ENCODE peak calls at places on chromosomes 7 and 10, in five cellular contexts. Z is K562, T is GM12878, A is IMR-90, E is SK-N-SH. M is an unnamed sample.

GRCh38 chr10:118234654-118235053 is 107.5 kb downstream of the FAM204A start:
- DNase-seq in Z (no peak), T (no peak), A (no peak), E (no peak), M (no peak)

GRCh38 chr10:61974611-61975010 is 73.1 kb downstream of the ARID5B start:
- DNase-seq in Z (no peak), T (no peak), A (peak), E (peak), M (no peak)

GRCh38 chr10:11165591-11166543 is 148.2 kb downstream of the CELF2 start:
- DNase-seq in Z (peak), T (no peak), A (no peak), E (peak), M (no peak)

GRCh38 chr7:71430246-71430645 is 298.3 kb downstream of the GALNT17 start:
- DNase-seq in Z (no peak), T (no peak), A (no peak), E (no peak), M (no peak)

GRCh38 chr10:132136689-132137088 is 50.1 kb upstream of the DPYSL4 start:
- DNase-seq in Z (no peak), T (no peak), A (no peak), E (no peak), M (no peak)

GRCh38 chr7:78149787-78150186 is 351.2 kb downstream of the PHTF2 start:
- DNase-seq in Z (no peak), T (no peak), A (peak), E (no peak), M (no peak)

GRCh38 chr7:48710995-48711394 is 213.4 kb upstream of the CDC14C start:
- DNase-seq in Z (no peak), T (no peak), A (no peak), E (no peak), M (no peak)

GRCh38 chr7:147245274-147245673 is 1128.7 kb downstream of the CNTNAP2 start:
- DNase-seq in Z (peak), T (no peak), A (peak), E (peak), M (peak)

GRCh38 chr10:89303161-89303560 is 1.3 kb downstream of the IFIT2 start:
- DNase-seq in Z (no peak), T (no peak), A (no peak), E (no peak), M (no peak)

GRCh38 chr7:5997210-5997808 is 11.5 kb downstream of the PMS2 start:
- DNase-seq in Z (peak), T (no peak), A (peak), E (peak), M (peak)

GRCh38 chr10:49081532-49082275 is 33.6 kb downstream of the VSTM4 start:
- DNase-seq in Z (no peak), T (no peak), A (peak), E (peak), M (peak)

GRCh38 chr10:101650841-101651240 is 44.1 kb downstream of the FBXW4 start:
- DNase-seq in Z (no peak), T (no peak), A (no peak), E (no peak), M (no peak)

GRCh38 chr10:17001961-17002749 is 127.5 kb downstream of the CUBN start:
- DNase-seq in Z (no peak), T (no peak), A (peak), E (no peak), M (no peak)

GRCh38 chr10:128958881-128959690 is 508.0 kb upstream of the MGMT start:
- DNase-seq in Z (no peak), T (no peak), A (no peak), E (no peak), M (no peak)

GRCh38 chr10:29591416-29591968 is 43.3 kb downstream of the SVIL start:
- DNase-seq in Z (no peak), T (no peak), A (no peak), E (no peak), M (no peak)

GRCh38 chr10:71888623-71889387 is 37.8 kb upstream of the PSAP start:
- DNase-seq in Z (peak), T (peak), A (peak), E (peak), M (no peak)

GRCh38 chr7:38561166-38561565 is 70.0 kb downstream of the AMPH start:
- DNase-seq in Z (no peak), T (no peak), A (peak), E (no peak), M (no peak)

GRCh38 chr10:32065871-32066270 is 9.6 kb upstream of the KIF5B start:
- DNase-seq in Z (no peak), T (no peak), A (peak), E (no peak), M (no peak)

GRCh38 chr10:44775402-44775741 is 135.8 kb upstream of the TMEM72 start:
- DNase-seq in Z (no peak), T (no peak), A (no peak), E (no peak), M (no peak)

GRCh38 chr7:157465597-157466348 is 129.0 kb downstream of the DNAJB6 start:
- DNase-seq in Z (no peak), T (no peak), A (no peak), E (no peak), M (no peak)

DNA sequence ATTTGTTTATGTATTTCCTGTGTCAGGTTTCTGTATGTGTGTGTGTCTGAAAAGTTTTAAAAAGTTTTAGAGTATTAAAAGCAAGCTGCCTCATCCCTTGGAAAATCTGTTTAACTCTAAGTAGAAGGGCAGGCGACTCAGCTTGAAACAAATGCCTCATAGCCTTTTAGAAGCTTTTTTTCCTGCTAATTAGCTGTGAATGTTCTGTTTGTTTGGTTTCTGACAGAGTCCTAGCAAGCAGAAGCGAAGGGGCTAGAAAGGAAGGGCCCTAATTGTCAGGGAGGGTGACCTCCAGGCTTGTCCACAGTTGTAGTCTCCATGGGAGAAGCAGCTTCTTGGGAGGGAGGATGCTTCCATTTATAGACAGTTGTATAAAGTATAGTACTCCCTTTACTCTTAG is 90.9 kb downstream of the DNAJC1 start:
- DNase-seq in Z (no peak), T (no peak), A (peak), E (no peak), M (no peak)
- TF ChIP-seq MXI1 in Z (no peak), T (no peak), A (no peak), E (no peak), M (no peak)

DNA sequence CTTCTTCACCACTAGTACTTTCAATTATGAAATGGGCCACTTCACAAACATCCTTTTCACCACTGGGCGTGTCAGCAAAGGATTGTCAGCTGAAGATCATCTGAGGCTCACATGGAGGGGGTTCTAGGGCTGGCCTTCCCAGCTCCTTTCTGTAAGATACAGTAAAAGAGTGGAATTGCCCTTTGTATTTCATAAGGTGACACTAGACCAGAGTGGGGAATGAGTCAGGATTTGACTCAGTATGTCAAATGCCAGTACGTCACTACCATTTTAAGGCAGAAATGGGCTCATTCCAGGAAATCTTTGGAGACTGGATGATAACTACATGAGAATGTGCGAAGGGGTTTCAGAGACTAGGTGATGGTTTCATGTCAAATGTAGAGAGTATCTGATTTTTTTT is 21.2 kb upstream of the BLOC1S2 start:
- DNase-seq in Z (no peak), T (no peak), A (peak), E (no peak), M (no peak)
- TF ChIP-seq MXI1 in Z (no peak), T (no peak), A (no peak), E (no peak), M (no peak)

DNA sequence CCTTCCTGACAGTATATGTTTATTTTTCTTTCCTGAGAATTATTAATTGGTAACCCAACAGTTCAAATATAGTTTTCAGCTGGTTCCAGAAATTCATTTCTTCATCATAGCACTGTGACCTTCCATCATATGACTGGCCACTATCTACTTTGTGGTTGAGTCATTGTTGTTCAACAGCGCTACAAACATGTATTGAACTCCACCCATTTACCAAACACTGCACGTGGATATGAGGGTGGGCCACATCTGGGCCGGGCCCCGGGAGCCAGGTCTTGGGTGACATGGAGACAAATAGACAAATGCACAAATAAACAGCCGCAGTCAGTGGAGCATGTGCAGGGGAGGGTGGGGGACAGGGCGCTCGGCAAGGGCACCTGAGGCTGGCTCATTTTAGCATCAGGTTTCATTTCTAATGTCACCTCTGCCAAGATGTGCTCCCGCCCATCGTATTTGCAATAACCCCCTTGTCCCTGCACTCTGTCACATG is 24.0 kb upstream of the EEPD1 start:
- DNase-seq in Z (no peak), T (no peak), A (peak), E (no peak), M (peak)
- TF ChIP-seq MXI1 in Z (no peak), T (no peak), A (no peak), E (no peak), M (no peak)

GRCh38 chr7:23471090-23471859 is 984 bp upstream of the IGF2BP3 start:
- DNase-seq in Z (peak), T (no peak), A (peak), E (peak), M (peak)

GRCh38 chr7:23469150-23469960 is 936 bp downstream of the IGF2BP3 start:
- DNase-seq in Z (peak), T (no peak), A (no peak), E (peak), M (no peak)

GRCh38 chr7:23472046-23472445 is 1.8 kb upstream of the IGF2BP3 start:
- DNase-seq in Z (no peak), T (no peak), A (no peak), E (no peak), M (no peak)

GRCh38 chr7:23469961-23470250 is 385 bp downstream of the IGF2BP3 start:
- DNase-seq in Z (no peak), T (no peak), A (no peak), E (no peak), M (no peak)

GRCh38 chr7:23470290-23471089 is at the start of gene IGF2BP3:
- DNase-seq in Z (peak), T (peak), A (peak), E (peak), M (peak)
- TF ChIP-seq MXI1 in Z (no peak), T (peak), A (peak), E (peak), M (peak)

GRCh38 chr10:14523286-14523685 is 192.6 kb upstream of the FRMD4A start:
- DNase-seq in Z (no peak), T (no peak), A (no peak), E (no peak), M (no peak)
- TF ChIP-seq MXI1 in Z (no peak), T (no peak), A (no peak), E (no peak), M (no peak)

DNA sequence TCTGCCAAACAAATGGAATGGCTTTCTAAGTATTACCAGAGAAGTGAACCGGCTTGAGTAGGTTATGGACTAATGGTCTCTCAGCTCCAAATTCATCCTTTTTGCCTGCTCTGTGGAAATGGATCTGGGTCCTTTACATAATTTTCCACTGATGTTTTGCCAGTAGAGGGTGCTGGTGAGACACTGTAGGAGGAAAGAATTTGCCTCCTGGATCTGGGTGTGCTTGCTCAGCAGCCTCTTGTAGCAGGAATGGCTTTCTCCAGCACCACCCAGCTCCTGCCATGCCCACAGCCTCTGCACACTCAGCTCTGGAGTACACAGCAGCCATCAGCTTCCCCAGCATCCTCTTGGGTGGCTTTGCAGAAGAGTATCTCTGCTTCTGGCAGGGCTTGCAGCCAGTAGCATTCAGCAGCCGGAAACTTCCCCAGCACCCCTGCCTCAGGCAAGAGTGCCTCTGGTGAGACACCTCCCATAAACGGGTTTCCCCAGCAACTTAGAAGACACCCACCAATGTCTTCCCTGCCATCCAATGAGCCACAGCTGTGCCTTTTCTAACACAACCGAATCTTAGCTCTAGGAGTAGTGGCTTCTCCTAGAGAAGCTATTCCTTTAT is 235.0 kb upstream of the PLPP4 start:
- DNase-seq in Z (peak), T (no peak), A (no peak), E (peak), M (peak)
- TF ChIP-seq MXI1 in Z (no peak), T (no peak), A (no peak), E (no peak), M (no peak)

DNA sequence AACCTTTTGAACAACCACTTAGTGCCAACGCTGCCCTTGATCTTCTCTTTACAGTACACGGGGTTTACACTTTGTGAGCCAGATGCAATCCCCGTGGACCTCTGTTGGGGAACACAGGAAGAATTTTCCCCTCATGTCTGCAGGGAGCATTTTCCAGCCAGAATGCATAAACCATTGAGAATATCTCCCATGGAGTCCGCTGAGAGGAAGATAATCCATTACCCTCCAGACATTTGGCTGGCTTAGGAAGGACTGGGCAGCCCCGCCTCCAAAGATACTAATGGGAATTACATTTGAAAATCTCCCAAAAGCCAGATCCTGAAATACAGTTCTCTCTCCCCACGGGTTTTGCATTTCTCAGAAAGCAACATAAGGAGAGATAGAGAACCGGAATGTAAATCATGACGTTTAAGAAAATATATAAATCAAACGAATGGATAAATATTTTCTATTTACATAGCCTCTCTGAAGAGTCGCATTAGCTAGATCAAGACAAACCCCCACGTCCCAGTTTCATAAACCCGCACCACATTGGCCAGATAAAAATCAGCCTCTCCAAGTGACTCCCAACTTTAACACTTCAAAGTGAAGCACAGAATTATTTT is 53.5 kb downstream of the TRIL start:
- DNase-seq in Z (no peak), T (no peak), A (no peak), E (peak), M (no peak)
- TF ChIP-seq MXI1 in Z (no peak), T (no peak), A (no peak), E (no peak), M (no peak)

DNA sequence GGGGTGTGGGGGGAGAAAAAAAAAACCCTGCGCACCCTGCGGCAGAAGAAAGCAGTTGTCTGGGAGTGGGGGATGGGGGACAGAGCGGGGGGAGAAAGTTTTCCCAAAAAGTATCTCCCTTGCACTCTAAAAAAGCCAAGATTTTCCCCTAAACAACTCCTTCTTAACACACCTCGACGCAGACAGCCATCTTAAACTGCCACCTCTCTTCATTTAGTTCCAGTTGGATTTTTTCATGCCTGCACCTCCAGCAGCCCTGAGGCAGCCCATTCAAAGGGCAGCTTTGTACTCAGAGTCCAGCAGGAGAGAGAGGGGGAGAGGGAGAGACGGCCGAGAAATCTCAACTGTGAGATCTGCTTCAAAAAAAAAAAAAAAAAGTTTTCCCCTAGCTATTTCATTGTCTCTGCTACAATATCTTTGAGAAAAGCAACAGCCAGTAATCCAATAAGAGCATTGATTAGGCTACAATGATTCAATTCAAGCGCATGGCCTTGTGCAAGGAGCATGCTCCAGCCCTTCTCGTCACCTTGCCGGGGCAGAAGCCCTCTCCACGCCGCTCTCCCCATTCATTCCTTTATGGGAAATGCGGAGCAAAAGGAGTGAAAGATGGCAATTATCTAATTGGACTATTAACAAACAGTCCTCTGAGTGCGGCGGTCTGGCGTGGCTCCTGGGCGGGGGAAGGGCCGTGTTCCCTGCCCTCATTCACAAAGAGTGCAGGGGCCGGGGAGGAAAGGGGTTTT is 939 bp upstream of the VAX1 start:
- DNase-seq in Z (no peak), T (no peak), A (no peak), E (peak), M (no peak)
- TF ChIP-seq MXI1 in Z (no peak), T (no peak), A (no peak), E (no peak), M (no peak)

DNA sequence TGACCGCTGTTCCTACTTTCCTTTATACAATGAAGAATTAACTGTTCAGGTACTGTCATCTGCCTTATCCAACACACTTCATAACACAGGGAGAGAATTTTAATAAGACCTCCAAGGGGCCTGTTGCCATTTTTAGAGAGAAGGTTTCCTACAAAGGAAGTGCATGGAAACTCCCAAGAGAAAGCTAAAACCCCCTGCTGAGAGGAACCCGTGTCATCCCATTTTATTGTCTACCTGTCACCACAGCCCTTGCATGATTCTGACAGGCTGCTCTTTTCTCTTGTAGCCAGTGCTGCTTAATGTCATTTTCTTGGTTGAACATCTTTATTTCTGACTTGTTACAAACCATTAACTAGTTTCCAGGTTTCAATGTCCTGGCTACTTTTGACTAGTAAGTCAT is 98.4 kb downstream of the SNX10 start:
- DNase-seq in Z (no peak), T (no peak), A (no peak), E (no peak), M (no peak)
- TF ChIP-seq MXI1 in Z (no peak), T (no peak), A (no peak), E (no peak), M (no peak)

DNA sequence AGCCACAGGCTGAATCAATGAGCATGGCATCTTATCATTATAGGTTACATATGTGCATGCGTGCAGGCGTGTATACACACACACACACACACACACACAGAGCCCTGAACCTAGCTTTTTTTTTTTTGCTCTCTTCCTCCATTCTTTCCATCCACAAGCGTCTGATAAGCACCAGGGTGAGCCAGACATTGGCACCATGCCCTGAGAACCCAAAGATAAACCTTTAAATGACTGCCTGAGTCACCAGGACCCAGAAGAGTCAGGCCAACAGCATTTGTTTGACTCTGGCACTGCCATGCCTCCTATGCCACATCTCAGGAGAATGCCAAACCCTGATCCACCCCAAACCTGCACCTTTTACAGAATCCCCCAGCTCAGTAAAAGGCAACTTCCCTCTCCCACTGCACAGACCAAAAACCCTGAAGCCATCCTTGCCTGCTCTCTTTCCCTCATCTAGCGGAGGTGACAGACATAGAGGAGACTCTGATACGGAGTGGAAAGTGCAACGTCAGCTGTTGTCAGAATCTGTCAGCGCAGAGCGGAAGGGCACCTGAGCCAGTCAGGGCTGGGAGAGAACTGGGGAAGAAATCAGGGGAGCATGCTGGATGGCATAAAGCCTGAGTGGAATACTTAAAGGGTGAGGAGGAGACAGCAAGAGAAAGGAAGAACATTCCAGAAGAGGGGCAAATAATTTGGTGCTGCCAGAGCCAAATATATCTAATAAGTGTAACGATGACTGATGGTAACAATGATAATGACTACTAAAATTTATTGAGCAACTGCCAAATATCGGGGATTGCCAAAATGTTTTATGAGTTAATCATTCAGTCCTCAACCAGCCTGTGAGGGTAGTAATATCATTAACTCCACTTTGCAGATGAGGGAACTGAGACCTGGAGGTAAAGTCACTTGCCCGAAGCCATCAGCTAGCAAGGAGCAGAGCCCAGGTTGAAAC is 3.2 kb downstream of the PARP12 start:
- DNase-seq in Z (no peak), T (no peak), A (peak), E (peak), M (peak)
- TF ChIP-seq MXI1 in Z (no peak), T (no peak), A (no peak), E (peak), M (no peak)